ENCODE peak calls at places on chromosomes 5 and 9, in four cellular contexts. E, P, C and N are unnamed samples.
A peak's percentile ranks its signal among the peaks of the same experiment; 100 is the strongest.

GRCh38 chr9:91192379-91192775 is 169.3 kb downstream of the AUH start:
- DNase-seq in P (no peak), E (peak; percentile 65), C (peak; percentile 53), N (no peak)

GRCh38 chr9:3480353-3480655 is 45.5 kb downstream of the RFX3 start:
- DNase-seq in P (peak; percentile 51), C (no peak), E (no peak), N (no peak)

GRCh38 chr5:135008556-135008955 is 25.5 kb downstream of the PITX1 start:
- DNase-seq in P (no peak), E (no peak), C (no peak), N (no peak)

GRCh38 chr5:55492449-55492848 is 42.3 kb downstream of the PLPP1 start:
- DNase-seq in E (no peak), C (no peak), P (no peak), N (no peak)

GRCh38 chr5:65771266-65771665 is 49.3 kb downstream of the NLN start:
- DNase-seq in E (no peak), P (no peak), C (no peak), N (no peak)

GRCh38 chr9:121463026-121463827 is 36.4 kb downstream of the GGTA1 start:
- DNase-seq in E (peak; percentile 72), P (peak; percentile 75), C (peak; percentile 52), N (no peak)

GRCh38 chr9:114720296-114720695 is 38.3 kb upstream of the TEX48 start:
- DNase-seq in C (no peak), P (no peak), E (peak; percentile 26), N (no peak)

GRCh38 chr9:133253268-133253667 is 21.7 kb downstream of the ABO start:
- DNase-seq in E (no peak), P (no peak), C (no peak), N (no peak)

GRCh38 chr9:107227696-107228258 is 55.3 kb upstream of the RAD23B start:
- DNase-seq in P (no peak), C (no peak), E (peak; percentile 34), N (no peak)

GRCh38 chr5:171137768-171138540 is 171.1 kb upstream of the TLX3 start:
- DNase-seq in P (no peak), C (no peak), E (peak; percentile 65), N (no peak)

GRCh38 chr9:131443648-131444047 is 49.8 kb downstream of the PRRC2B start:
- DNase-seq in E (no peak), P (no peak), C (peak; percentile 27), N (no peak)

GRCh38 chr5:128777052-128777451 is 188.2 kb upstream of the SLC27A6 start:
- DNase-seq in C (no peak), E (peak; percentile 29), P (no peak), N (no peak)

GRCh38 chr5:41109186-41109585 is 38.0 kb upstream of the MROH2B start:
- DNase-seq in P (no peak), E (peak; percentile 13), C (no peak), N (no peak)

GRCh38 chr9:110077926-110078325 is 130.0 kb downstream of the C9orf152 start:
- DNase-seq in E (no peak), C (no peak), P (no peak), N (no peak)

GRCh38 chr9:94630833-94631232 is 8.5 kb downstream of the FBP1 start:
- DNase-seq in P (peak; percentile 26), E (no peak), C (no peak), N (no peak)

GRCh38 chr5:175254155-175254554 is 189.8 kb downstream of the DRD1 start:
- DNase-seq in E (peak; percentile 34), C (no peak), P (no peak), N (no peak)

GRCh38 chr5:36607114-36607561 is 732 bp downstream of the SLC1A3 start:
- DNase-seq in P (peak; percentile 72), E (peak; percentile 58), C (peak; percentile 57), N (no peak)

GRCh38 chr9:133950206-133950915 is 41.8 kb downstream of the VAV2 start:
- DNase-seq in E (peak; percentile 36), C (no peak), P (no peak), N (no peak)

GRCh38 chr5:53246042-53246836 is 136.7 kb upstream of the MOCS2 start:
- DNase-seq in E (peak; percentile 89), C (no peak), P (no peak), N (no peak)

GRCh38 chr5:50710838-50711237 is 44.4 kb downstream of the PARP8 start:
- DNase-seq in P (no peak), C (no peak), E (no peak), N (no peak)

GRCh38 chr5:56159521-56159947 is 73.6 kb downstream of the ANKRD55 start:
- DNase-seq in E (peak; percentile 53), P (no peak), C (no peak), N (no peak)

GRCh38 chr9:12784461-12785250 is 9.8 kb downstream of the LURAP1L start:
- DNase-seq in E (peak; percentile 92), C (no peak), P (no peak), N (no peak)

GRCh38 chr5:135456238-135457099 is 4.3 kb upstream of the TIFAB start:
- DNase-seq in P (no peak), C (peak; percentile 16), E (peak; percentile 63), N (peak; percentile 41)

GRCh38 chr9:35044071-35044470 is 28.4 kb downstream of the VCP start:
- DNase-seq in C (no peak), P (peak; percentile 14), E (no peak), N (no peak)

GRCh38 chr9:80873861-80874260 is 815.5 kb downstream of the TLE1 start:
- DNase-seq in P (no peak), E (peak; percentile 8), C (no peak), N (no peak)

GRCh38 chr9:121156263-121156731 is 45.4 kb downstream of the RAB14 start:
- DNase-seq in P (no peak), C (no peak), E (peak; percentile 83), N (peak; percentile 49)

GRCh38 chr5:172420215-172420934 is 34.0 kb downstream of the SH3PXD2B start:
- DNase-seq in C (peak; percentile 71), P (no peak), E (peak; percentile 79), N (peak; percentile 33)

GRCh38 chr5:58261605-58262004 is 198.3 kb downstream of the PLK2 start:
- DNase-seq in E (no peak), C (no peak), P (no peak), N (no peak)

GRCh38 chr5:67265951-67266350 is 69.4 kb upstream of the CD180 start:
- DNase-seq in E (peak; percentile 54), P (no peak), C (no peak), N (no peak)

GRCh38 chr5:62692946-62693713 is 114.5 kb downstream of the LRRC70 start:
- DNase-seq in P (no peak), C (no peak), E (no peak), N (no peak)

GRCh38 chr9:93587651-93588347 is 11.4 kb downstream of the PHF2 start:
- DNase-seq in C (no peak), E (no peak), P (peak; percentile 27), N (no peak)

GRCh38 chr9:130522233-130522808 is 57.1 kb upstream of the FUBP3 start:
- DNase-seq in C (no peak), P (peak; percentile 42), E (no peak), N (no peak)

GRCh38 chr9:3177362-3177761 is 333.5 kb upstream of the PUM3 start:
- DNase-seq in P (no peak), E (no peak), C (no peak), N (no peak)

GRCh38 chr5:95090774-95091173 is 194.1 kb downstream of the MCTP1 start:
- DNase-seq in P (no peak), E (no peak), C (no peak), N (no peak)

GRCh38 chr9:92947268-92948031 is at the start of gene FGD3:
- DNase-seq in E (no peak), C (no peak), P (peak; percentile 38), N (no peak)

GRCh38 chr5:93995126-93995621 is 253.8 kb upstream of the POU5F2 start:
- DNase-seq in C (no peak), E (peak; percentile 18), P (no peak), N (no peak)

GRCh38 chr9:120846906-120847305 is 4.2 kb upstream of the PSMD5 start:
- DNase-seq in P (no peak), C (no peak), E (peak; percentile 35), N (no peak)

GRCh38 chr5:177306674-177307543 is 3.3 kb downstream of the PRELID1 start:
- DNase-seq in C (no peak), E (peak; percentile 95), P (no peak), N (no peak)
- TF ChIP-seq CTCF in C (no peak), E (peak; percentile 35), P (peak; percentile 15), N (peak; percentile 7)

DNA sequence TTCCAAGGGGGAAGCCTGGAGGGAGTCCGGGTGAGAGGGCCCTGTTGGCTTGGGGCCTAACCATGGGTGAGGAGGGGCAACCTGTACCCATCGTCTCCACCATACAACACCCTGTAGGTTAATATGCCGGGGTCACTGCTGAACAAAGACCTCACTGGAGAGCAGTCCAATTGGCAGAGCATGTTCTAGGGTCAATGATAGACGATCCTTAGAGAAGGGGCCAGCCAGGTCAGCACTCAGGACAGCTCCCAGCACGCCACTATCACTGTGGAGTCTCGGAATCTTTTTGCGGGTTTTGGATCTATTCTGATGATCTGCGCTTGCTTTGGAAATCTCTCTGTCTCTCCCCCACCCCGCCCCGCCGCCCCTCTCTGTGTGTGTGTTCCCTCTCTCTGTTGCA is 218.4 kb upstream of the MVB12B start:
- DNase-seq in P (peak; percentile 76), C (peak; percentile 20), E (peak; percentile 4), N (no peak)
- H3K4me3 ChIP-seq in P (no peak overlapping the region), C (no peak overlapping the region), E (no peak overlapping the region), N (no peak overlapping the region)

DNA sequence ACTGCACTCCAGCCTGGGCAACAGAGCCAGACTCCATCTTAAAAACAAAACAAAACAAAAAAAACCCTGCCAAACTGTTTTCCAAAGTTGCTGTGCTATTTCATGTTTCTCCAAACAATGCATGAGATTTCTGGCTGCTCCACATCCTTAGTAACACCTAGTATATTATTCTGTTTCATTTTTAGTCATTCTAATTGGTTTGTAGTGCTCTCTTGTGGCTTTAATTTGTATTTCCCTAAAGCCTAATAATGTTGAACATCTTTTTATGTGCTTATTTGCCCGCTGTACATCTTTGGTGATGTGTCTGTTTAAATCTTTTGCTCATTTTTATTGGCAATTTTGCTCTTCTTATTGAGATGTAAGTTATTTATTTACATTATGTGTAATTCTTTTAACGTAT is 18.4 kb upstream of the TTC1 start:
- DNase-seq in P (no peak), C (no peak), E (peak; percentile 44), N (no peak)
- TF ChIP-seq CTCF in P (no peak), C (no peak), E (no peak), N (no peak)

GRCh38 chr5:168768172-168768571 is 189.0 kb upstream of the PANK3 start:
- DNase-seq in P (no peak), C (no peak), E (no peak), N (no peak)

GRCh38 chr5:168772466-168772961 is 193.3 kb upstream of the PANK3 start:
- DNase-seq in P (no peak), E (no peak), C (no peak), N (no peak)

GRCh38 chr5:168771698-168772097 is 192.5 kb upstream of the PANK3 start:
- DNase-seq in P (no peak), C (no peak), E (no peak), N (no peak)

GRCh38 chr5:168770996-168771395 is 191.8 kb upstream of the PANK3 start:
- DNase-seq in P (no peak), C (no peak), E (no peak), N (no peak)

DNA sequence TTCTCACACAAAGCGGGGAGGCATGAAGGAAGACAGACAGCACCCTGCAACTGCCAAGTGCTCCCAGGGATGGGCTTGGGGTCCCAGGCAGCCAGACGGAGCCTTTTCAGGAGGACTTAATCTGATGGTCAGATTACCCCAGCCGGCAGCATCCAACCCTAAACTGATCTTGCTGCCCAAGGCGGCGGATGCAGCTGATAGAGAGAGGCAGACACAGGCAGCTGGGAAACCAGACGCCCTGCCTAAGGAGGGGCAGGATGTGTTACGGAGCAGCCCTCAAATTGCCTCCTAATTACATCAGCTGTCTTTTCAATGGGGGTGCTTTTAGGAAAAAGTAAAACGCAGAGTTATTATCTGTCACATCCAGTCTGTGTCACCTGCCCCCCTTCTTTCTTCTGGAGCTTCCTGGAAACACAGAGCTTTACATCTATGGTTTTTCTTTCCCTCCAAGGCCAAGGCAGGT is 190.9 kb upstream of the PANK3 start:
- DNase-seq in E (no peak), P (peak; percentile 10), C (no peak), N (no peak)
- H3K4me3 ChIP-seq in E (no peak overlapping the region), P (no peak overlapping the region), C (no peak overlapping the region), N (no peak overlapping the region)